ENCODE peak calls at places on chromosomes 6 and 20, in five cellular contexts. V is activated T-cell treated with anti-CD3 and anti-CD28 coated beads for 1 hour, Y is MV-4-11, T is NCI-H774, D is GOT3. B is an unnamed sample.

GRCh38 chr6:44004625-44005506 is 122.4 kb downstream of the MRPL14 start:
- DNase-seq in Y (peak), D (no peak), T (no peak), V (no peak), B (no peak)

GRCh38 chr6:36997811-36998722 is 7.4 kb upstream of the FGD2 start:
- DNase-seq in Y (no peak), D (no peak), V (no peak), T (no peak), B (no peak)

GRCh38 chr6:99282479-99283062 is 66.9 kb downstream of the FAXC start:
- DNase-seq in D (no peak), V (no peak), Y (peak), T (peak), B (peak)

GRCh38 chr6:47545223-47545622 is 67.6 kb downstream of the CD2AP start:
- DNase-seq in V (no peak), T (no peak), D (no peak), Y (no peak), B (no peak)

GRCh38 chr20:26163890-26164289 is 467.2 kb upstream of the ZNF337 start:
- DNase-seq in T (no peak), V (no peak), Y (no peak), D (no peak), B (peak)

GRCh38 chr20:11907621-11908020 is 10.1 kb upstream of the BTBD3 start:
- DNase-seq in Y (no peak), T (no peak), D (no peak), V (no peak), B (no peak)

GRCh38 chr20:61587910-61588309 is 335.8 kb downstream of the CDH4 start:
- DNase-seq in T (no peak), Y (no peak), V (no peak), D (no peak), B (no peak)

GRCh38 chr20:20195011-20195705 is 142.8 kb downstream of the CFAP61 start:
- DNase-seq in T (no peak), Y (no peak), V (no peak), D (no peak), B (no peak)

GRCh38 chr20:44724423-44725091 is 9.4 kb downstream of the CCN5 start:
- DNase-seq in T (no peak), D (no peak), V (no peak), Y (no peak), B (no peak)

GRCh38 chr6:7832904-7833752 is 77.5 kb downstream of the TXNDC5 start:
- DNase-seq in V (no peak), D (no peak), Y (no peak), T (no peak), B (no peak)

GRCh38 chr6:127186889-127187288 is 68.4 kb downstream of the RSPO3 start:
- DNase-seq in V (peak), Y (peak), T (no peak), D (no peak), B (peak)

B was measured in SW 1271.